ENCODE peak calls at places on chromosome 1, in six cellular contexts. A is HepG2, M is A549, Z is HL-60, D is HCT116, W is Panc1. H is an unnamed sample.

GRCh38 chr1:67013573-67013972 is 40.4 kb downstream of the SLC35D1 start:
- DNase-seq in D (no peak), M (peak; percentile 3), A (no peak), Z (no peak), W (no peak), H (no peak)

GRCh38 chr1:44074415-44074814 is 43.2 kb upstream of the SLC6A9 start:
- DNase-seq in D (no peak), M (no peak), W (no peak), Z (no peak), A (no peak), H (no peak)

GRCh38 chr1:227765261-227766014 is 30.2 kb downstream of the SNAP47 start:
- DNase-seq in W (no peak), A (no peak), M (no peak), D (no peak), Z (peak; percentile 74), H (no peak)

GRCh38 chr1:164673584-164674214 is 114.7 kb downstream of the PBX1 start:
- DNase-seq in Z (no peak), W (no peak), M (peak; percentile 33), A (peak; percentile 29), D (no peak), H (peak; percentile 84)

GRCh38 chr1:206442101-206442500 is 28.2 kb upstream of the IKBKE start:
- DNase-seq in W (no peak), D (no peak), A (no peak), M (no peak), Z (no peak), H (no peak)

GRCh38 chr1:38558476-38559179 is 300.9 kb downstream of the RRAGC start:
- DNase-seq in Z (no peak), D (no peak), A (no peak), W (no peak), M (no peak), H (peak; percentile 69)

GRCh38 chr1:7606096-7606495 is 165.0 kb upstream of the VAMP3 start:
- DNase-seq in W (no peak), D (no peak), M (no peak), A (no peak), Z (no peak), H (no peak)

GRCh38 chr1:39926343-39926769 is 24.6 kb upstream of the MYCL start:
- DNase-seq in D (no peak), Z (no peak), M (no peak), A (peak; percentile 13), W (no peak), H (no peak)

GRCh38 chr1:14261395-14261794 is 337.1 kb upstream of the KAZN start:
- DNase-seq in D (no peak), M (no peak), W (no peak), A (no peak), Z (no peak), H (no peak)

GRCh38 chr1:1189071-1189470 is 15.4 kb downstream of the TTLL10 start:
- DNase-seq in W (no peak), D (no peak), Z (no peak), A (no peak), M (no peak), H (no peak)

GRCh38 chr1:185439727-185440415 is 122.8 kb upstream of the IVNS1ABP start:
- DNase-seq in M (peak; percentile 35), W (no peak), A (no peak), D (no peak), Z (no peak), H (no peak)

GRCh38 chr1:201260236-201260591 is 23.1 kb upstream of the PKP1 start:
- DNase-seq in W (no peak), M (no peak), Z (no peak), D (no peak), A (no peak), H (no peak)

GRCh38 chr1:145695781-145696629 is 11.2 kb downstream of the PDZK1 start:
- DNase-seq in M (no peak), Z (no peak), D (no peak), A (no peak), W (no peak), H (no peak)

GRCh38 chr1:24910751-24911650 is 19.1 kb downstream of the RUNX3 start:
- DNase-seq in M (peak; percentile 16), A (peak; percentile 93), Z (no peak), D (no peak), W (no peak), H (no peak)

GRCh38 chr1:114505148-114505561 is 5.8 kb downstream of the TRIM33 start:
- DNase-seq in D (no peak), W (no peak), M (no peak), Z (no peak), A (no peak), H (no peak)

GRCh38 chr1:205668951-205669340 is 11.4 kb downstream of the SLC45A3 start:
- DNase-seq in M (no peak), A (peak; percentile 25), Z (no peak), W (no peak), D (no peak), H (no peak)

GRCh38 chr1:38962560-38962959 is 20.9 kb upstream of the RHBDL2 start:
- DNase-seq in A (peak; percentile 26), W (no peak), Z (peak; percentile 49), M (no peak), D (no peak), H (no peak)

GRCh38 chr1:46489169-46489637 is 433 bp upstream of the DMBX1 start:
- DNase-seq in M (no peak), Z (no peak), D (no peak), W (no peak), A (no peak), H (no peak)

GRCh38 chr1:54028306-54029251 is 10.6 kb upstream of the LDLRAD1 start:
- DNase-seq in M (no peak), A (peak; percentile 80), Z (no peak), D (no peak), W (no peak), H (no peak)

DNA sequence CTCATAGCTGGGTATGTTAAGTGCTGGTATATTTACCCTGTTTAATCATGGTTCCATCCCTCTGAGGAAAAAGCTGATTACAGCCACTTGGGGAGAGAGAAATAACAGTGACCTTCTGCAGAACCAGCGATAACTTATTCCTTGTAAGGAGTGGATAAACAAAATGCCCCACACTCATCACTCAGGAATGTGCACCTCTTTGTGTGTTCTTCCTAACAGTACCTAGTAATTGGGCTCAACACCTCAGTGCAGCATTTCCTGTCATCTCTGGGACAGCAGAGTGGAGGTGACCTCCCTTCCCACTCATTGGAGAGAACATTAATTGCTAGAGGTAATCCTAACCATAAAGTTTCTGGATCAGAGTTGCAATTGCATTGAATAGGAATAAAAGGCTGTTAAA is 112.5 kb upstream of the F3 start:
- DNase-seq in D (peak; percentile 52), Z (no peak), W (no peak), A (peak; percentile 23), M (no peak), H (no peak)
- TF ChIP-seq REST in D (no peak), Z (no peak), W (no peak), A (no peak), M (no peak), H (no peak)

GRCh38 chr1:191255354-191256057 is 777.8 kb upstream of the BRINP3 start:
- DNase-seq in D (no peak), W (no peak), A (no peak), Z (no peak), M (no peak), H (peak; percentile 5)
- TF ChIP-seq REST in D (no peak), W (no peak), A (no peak), Z (no peak), M (no peak), H (no peak)

DNA sequence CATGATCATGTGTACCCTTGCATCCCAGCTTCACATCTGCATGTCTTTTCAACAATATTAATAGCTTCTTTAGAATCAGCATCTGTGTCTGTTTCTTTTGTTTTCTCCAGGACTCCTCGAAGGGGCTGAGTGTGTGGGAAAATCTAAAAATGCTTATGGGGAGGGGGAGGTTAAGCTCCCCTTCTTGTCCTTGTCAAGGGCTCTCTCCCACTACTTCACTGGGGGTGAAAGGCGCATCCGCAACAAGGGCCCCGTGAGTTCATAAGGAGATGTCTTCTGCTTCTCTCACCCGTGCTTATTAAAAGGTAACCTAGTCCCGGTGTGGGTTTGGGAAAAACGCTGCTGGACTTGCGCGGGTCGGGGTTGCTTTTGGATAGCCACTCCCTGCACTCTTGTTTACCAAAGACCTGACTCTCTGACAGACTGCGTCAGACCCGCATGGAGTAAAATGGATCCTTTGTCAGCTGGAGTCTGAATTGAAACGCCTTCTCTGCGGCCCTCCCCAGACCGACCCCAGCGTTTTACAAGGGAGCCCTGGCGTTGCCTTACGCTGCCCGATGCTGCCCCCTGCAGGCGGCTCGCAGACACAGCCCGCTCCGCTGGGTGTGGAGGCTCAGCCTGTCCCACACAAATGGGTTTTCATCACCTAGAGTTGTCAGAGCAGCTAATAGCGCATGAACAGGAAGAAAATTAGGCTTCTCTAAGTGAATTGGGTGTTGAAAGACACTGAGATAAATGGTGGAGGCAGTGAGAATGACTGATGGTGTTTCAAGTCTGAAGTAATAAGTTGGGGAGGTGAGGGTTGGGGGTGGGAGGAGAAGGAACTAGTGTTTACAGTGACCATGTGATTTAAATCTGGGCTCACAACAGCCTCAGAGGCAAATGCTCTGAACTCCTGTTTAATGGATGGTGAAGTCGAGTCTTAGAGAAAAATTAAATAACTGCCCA is 53.9 kb downstream of the IER5 start:
- DNase-seq in D (peak; percentile 48), M (peak; percentile 81), Z (peak; percentile 66), A (peak; percentile 86), W (peak; percentile 64), H (peak; percentile 94)
- TF ChIP-seq REST in D (no peak), M (no peak), Z (no peak), A (no peak), W (no peak), H (no peak)

DNA sequence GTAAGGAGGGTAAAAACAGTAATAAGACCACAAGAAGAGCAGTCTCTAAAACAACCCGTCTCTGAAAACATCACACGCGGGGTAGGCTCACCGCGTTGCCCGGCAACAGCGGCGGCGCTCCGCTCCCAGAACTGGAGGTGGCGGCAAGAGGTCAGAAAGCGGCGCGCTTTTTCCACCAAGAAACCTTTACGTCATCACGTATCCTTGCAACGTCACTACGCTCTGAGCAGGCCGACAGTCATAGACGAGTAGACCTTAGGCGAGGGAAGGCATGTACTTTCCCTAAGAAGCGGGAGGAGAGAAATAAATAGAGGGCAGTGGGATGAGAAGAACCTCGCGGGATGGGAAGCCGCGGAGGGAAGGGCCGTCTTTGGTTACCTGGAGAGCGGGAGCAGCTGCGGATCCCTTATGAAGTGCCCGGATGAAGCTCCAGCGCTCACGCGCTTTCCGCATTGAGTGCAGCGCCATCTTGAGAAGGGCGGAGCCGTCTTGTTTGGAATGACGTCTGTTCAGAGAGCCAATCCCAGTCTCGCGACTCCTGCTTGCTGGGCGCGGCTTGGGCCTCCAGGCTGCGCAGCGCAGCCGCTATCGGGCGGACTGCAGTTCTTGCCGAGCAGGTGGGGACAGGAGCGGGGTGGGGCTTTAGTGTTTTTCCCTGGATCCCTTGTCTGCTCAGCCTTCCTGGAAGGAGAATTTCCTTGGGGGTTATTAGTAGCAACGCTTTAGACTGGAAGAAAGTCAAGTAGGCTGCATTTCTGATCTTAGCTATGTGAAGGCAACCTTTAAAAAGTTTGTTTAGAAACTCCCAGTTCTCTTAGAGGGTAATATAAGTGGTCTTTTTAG is at the start of gene WARS2:
- DNase-seq in Z (peak; percentile 94), W (peak; percentile 89), D (peak; percentile 97), M (peak; percentile 65), A (peak; percentile 95), H (peak; percentile 98)
- TF ChIP-seq REST in Z (peak; percentile 83), W (no peak), D (no peak), M (peak; percentile 50), A (no peak), H (no peak)